ENCODE peak calls at places on chromosome 1, in seven cellular contexts. E is HCT116; A is lower lobe of right lung; Y is endodermal cell; B is A549; K is CD8-positive, alpha-beta memory T cell; Q is heart left ventricle. H is an unnamed sample.

GRCh38 chr1:47935163-47935562 is 62.0 kb downstream of the TRABD2B start:
- DNase-seq in E (no peak), Q (no peak), A (no peak), K (no peak), B (no peak), Y (no peak), H (no peak)

GRCh38 chr1:234655328-234656069 is 45.5 kb upstream of the IRF2BP2 start:
- DNase-seq in Y (no peak), K (no peak), E (no peak), Q (no peak), B (no peak), A (no peak), H (no peak)

GRCh38 chr1:101137144-101138126 is 99.4 kb upstream of the S1PR1 start:
- DNase-seq in K (no peak), B (no peak), Y (no peak), Q (no peak), A (no peak), E (no peak), H (no peak)

GRCh38 chr1:82392513-82392912 is 591.8 kb downstream of the ADGRL2 start:
- DNase-seq in B (no peak), Y (no peak), K (no peak), A (no peak), E (no peak), Q (no peak), H (no peak)

GRCh38 chr1:236235116-236235515 is 46.6 kb downstream of the ERO1B start:
- DNase-seq in K (no peak), A (no peak), Y (no peak), Q (no peak), E (no peak), B (no peak), H (no peak)

GRCh38 chr1:187715483-187715882 is 886.7 kb downstream of the PLA2G4A start:
- DNase-seq in A (no peak), Y (no peak), E (no peak), K (no peak), Q (no peak), B (no peak), H (no peak)

GRCh38 chr1:166925791-166926483 is 49.4 kb downstream of the ILDR2 start:
- DNase-seq in Y (no peak), Q (no peak), A (no peak), K (no peak), B (no peak), E (no peak), H (no peak)

GRCh38 chr1:10693497-10694273 is 102.8 kb downstream of the CASZ1 start:
- DNase-seq in E (no peak), Y (no peak), Q (no peak), B (no peak), A (peak; percentile 68), K (peak; percentile 36), H (no peak)

GRCh38 chr1:30012455-30013440 is 710.6 kb downstream of the MATN1 start:
- DNase-seq in B (no peak), K (no peak), Q (no peak), E (no peak), Y (peak; percentile 24), A (no peak), H (no peak)

GRCh38 chr1:65065535-65066378 is 82.2 kb upstream of the AK4 start:
- DNase-seq in K (no peak), Y (peak; percentile 87), A (peak; percentile 55), B (no peak), Q (peak; percentile 72), E (no peak), H (peak; percentile 80)

GRCh38 chr1:62720946-62721554 is 32.9 kb upstream of the DOCK7 start:
- DNase-seq in B (no peak), K (no peak), E (no peak), A (no peak), Q (no peak), Y (no peak), H (no peak)

GRCh38 chr1:228986093-228986904 is 251.0 kb downstream of the RHOU start:
- DNase-seq in A (no peak), Y (peak; percentile 47), E (no peak), B (no peak), Q (peak; percentile 68), K (no peak), H (no peak)

GRCh38 chr1:25430073-25430665 is 528 bp upstream of the MACO1 start:
- DNase-seq in K (peak; percentile 87), Y (peak; percentile 88), Q (peak; percentile 94), B (peak; percentile 74), A (peak; percentile 92), E (peak; percentile 50), H (peak; percentile 95)

GRCh38 chr1:194295690-194296089 is 1109.3 kb upstream of the B3GALT2 start:
- DNase-seq in K (no peak), E (peak; percentile 33), A (no peak), B (peak; percentile 59), Y (peak; percentile 53), Q (no peak), H (no peak)

GRCh38 chr1:156663178-156663577 is 14.0 kb downstream of the NES start:
- DNase-seq in K (no peak), A (no peak), E (no peak), Y (peak; percentile 77), B (no peak), Q (no peak), H (no peak)

GRCh38 chr1:247964933-247965332 is at the start of gene OR2AK2:
- DNase-seq in B (no peak), K (no peak), Y (no peak), A (no peak), E (no peak), Q (no peak), H (no peak)

GRCh38 chr1:247961796-247962195 is 3.2 kb upstream of the OR2AK2 start:
- DNase-seq in Q (no peak), Y (no peak), E (no peak), A (no peak), B (no peak), K (no peak), H (no peak)

GRCh38 chr1:247962911-247963588 is 2.0 kb upstream of the OR2AK2 start:
- DNase-seq in K (no peak), A (no peak), Q (no peak), B (no peak), E (no peak), Y (no peak), H (no peak)

GRCh38 chr1:247966520-247967204 is 1.6 kb downstream of the OR2AK2 start:
- DNase-seq in B (no peak), E (no peak), Q (no peak), Y (no peak), K (no peak), A (no peak), H (no peak)
- H3K9me3 ChIP-seq in B (peaks cover 5% of the 10 kb centered on the region), E (peaks cover 3% of the 10 kb centered on the region), Q (no peaks in the 10 kb centered on the region), Y (peaks cover 64% of the 10 kb centered on the region), K (no peaks in the 10 kb centered on the region), A (no peaks in the 10 kb centered on the region), H (no peaks in the 10 kb centered on the region)

GRCh38 chr1:114554577-114554976 is 26.8 kb downstream of the BCAS2 start:
- DNase-seq in E (no peak), Q (no peak), K (no peak), A (no peak), Y (no peak), B (no peak), H (no peak)
- H3K4me1 ChIP-seq in E (no peaks in the 10 kb centered on the region), Q (no peaks in the 10 kb centered on the region), K (no peaks in the 10 kb centered on the region), A (no peaks in the 10 kb centered on the region), Y (no peaks in the 10 kb centered on the region), B (no peaks in the 10 kb centered on the region), H (no peaks in the 10 kb centered on the region)

GRCh38 chr1:196477262-196477661 is 131.0 kb downstream of the KCNT2 start:
- DNase-seq in Q (no peak), K (no peak), B (no peak), A (no peak), E (no peak), Y (no peak), H (no peak)

GRCh38 chr1:196486346-196486745 is 121.9 kb downstream of the KCNT2 start:
- DNase-seq in B (no peak), E (no peak), A (no peak), Y (no peak), Q (no peak), K (no peak), H (no peak)

DNA sequence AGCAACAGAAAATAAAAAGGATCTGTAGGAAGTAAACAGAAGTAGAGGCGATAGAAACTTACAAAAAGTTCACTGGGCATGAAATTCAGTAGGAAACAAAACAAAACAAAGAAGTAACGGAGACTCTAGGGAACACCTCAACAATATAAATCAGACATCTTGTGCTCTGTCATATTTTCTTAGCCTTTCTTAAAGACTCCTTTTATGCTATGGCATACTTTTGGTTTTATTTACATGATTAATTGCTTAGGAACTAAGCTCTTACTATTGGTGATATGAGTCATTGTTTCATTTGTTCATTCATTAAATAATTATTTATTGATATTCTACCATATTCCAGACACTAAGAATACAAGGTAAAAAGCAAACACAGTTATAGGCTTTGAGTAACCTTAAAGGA is 126.6 kb downstream of the KCNT2 start:
- DNase-seq in A (no peak), E (no peak), B (no peak), Q (no peak), Y (no peak), K (no peak), H (no peak)
- H3K27ac ChIP-seq in A (no peak overlapping the region), E (no peak overlapping the region), B (no peak overlapping the region), Q (no peak overlapping the region), Y (no peak overlapping the region), K (no peak overlapping the region), H (no peak overlapping the region)

GRCh38 chr1:2787163-2787911 is 14.2 kb downstream of the TTC34 start:
- DNase-seq in Y (peak; percentile 21), E (no peak), Q (peak; percentile 31), B (no peak), K (no peak), A (peak; percentile 34), H (peak; percentile 48)
- H3K9me3 ChIP-seq in Y (peaks cover 31% of the 10 kb centered on the region), E (no peaks in the 10 kb centered on the region), Q (peaks cover 16% of the 10 kb centered on the region), B (peaks cover under 1% of the 10 kb centered on the region), K (peaks cover 7% of the 10 kb centered on the region), A (peaks cover 6% of the 10 kb centered on the region), H (peaks cover under 1% of the 10 kb centered on the region)

GRCh38 chr1:91701494-91701869 is 184.5 kb downstream of the TGFBR3 start:
- DNase-seq in K (no peak), E (no peak), A (no peak), Y (no peak), Q (no peak), B (no peak), H (no peak)
- H3K4me1 ChIP-seq in K (peaks cover 25% of the 10 kb centered on the region), E (no peaks in the 10 kb centered on the region), A (peaks cover 32% of the 10 kb centered on the region), Y (peaks cover 2% of the 10 kb centered on the region), Q (peaks cover 43% of the 10 kb centered on the region), B (peaks cover 10% of the 10 kb centered on the region), H (no peaks in the 10 kb centered on the region)

H was measured in kidney.